ENCODE peak calls at places on chromosomes 3 and 15, in eight cellular contexts. One of them, this sample, is unnamed.

GRCh38 chr3:36443042-36443686 is 62.9 kb downstream of the STAC start:
- DNase-seq in ovary: no peak
- DNase-seq in WTC11: no peak
- DNase-seq in AG09319: no peak
- DNase-seq in WERI-Rb-1: no peak
- DNase-seq in CD8-positive, alpha-beta T cell: no peak
- DNase-seq in psoas muscle: no peak
- DNase-seq in heart right ventricle: no peak
- DNase-seq in this sample: no peak

GRCh38 chr3:146271180-146271579 is 20.3 kb upstream of the PLSCR4 start:
- DNase-seq in psoas muscle: no peak
- DNase-seq in ovary: no peak
- DNase-seq in CD8-positive, alpha-beta T cell: no peak
- DNase-seq in heart right ventricle: no peak
- DNase-seq in WTC11: no peak
- DNase-seq in AG09319: no peak
- DNase-seq in WERI-Rb-1: no peak
- DNase-seq in this sample: no peak

GRCh38 chr3:119338749-119339148 is 44.6 kb downstream of the ARHGAP31 start:
- DNase-seq in AG09319: peak; percentile 11
- DNase-seq in ovary: no peak
- DNase-seq in CD8-positive, alpha-beta T cell: no peak
- DNase-seq in WTC11: no peak
- DNase-seq in heart right ventricle: no peak
- DNase-seq in psoas muscle: no peak
- DNase-seq in WERI-Rb-1: no peak
- DNase-seq in this sample: no peak

GRCh38 chr15:37940886-37941285 is 6.4 kb downstream of the TMCO5A start:
- DNase-seq in CD8-positive, alpha-beta T cell: no peak
- DNase-seq in WTC11: no peak
- DNase-seq in WERI-Rb-1: no peak
- DNase-seq in AG09319: no peak
- DNase-seq in psoas muscle: no peak
- DNase-seq in heart right ventricle: no peak
- DNase-seq in ovary: no peak
- DNase-seq in this sample: no peak

GRCh38 chr3:180979949-180980348 is 9.6 kb downstream of the DNAJC19 start:
- DNase-seq in WERI-Rb-1: no peak
- DNase-seq in CD8-positive, alpha-beta T cell: no peak
- DNase-seq in psoas muscle: no peak
- DNase-seq in AG09319: no peak
- DNase-seq in heart right ventricle: no peak
- DNase-seq in WTC11: no peak
- DNase-seq in ovary: no peak
- DNase-seq in this sample: no peak

GRCh38 chr3:46538803-46539442 is 27.2 kb downstream of the LRRC2 start:
- DNase-seq in AG09319: no peak
- DNase-seq in WTC11: no peak
- DNase-seq in heart right ventricle: peak; percentile 30
- DNase-seq in WERI-Rb-1: no peak
- DNase-seq in ovary: no peak
- DNase-seq in CD8-positive, alpha-beta T cell: peak; percentile 89
- DNase-seq in psoas muscle: peak; percentile 73
- DNase-seq in this sample: no peak

GRCh38 chr3:5463986-5464385 is 276.5 kb downstream of the EDEM1 start:
- DNase-seq in WERI-Rb-1: no peak
- DNase-seq in WTC11: no peak
- DNase-seq in heart right ventricle: no peak
- DNase-seq in psoas muscle: no peak
- DNase-seq in CD8-positive, alpha-beta T cell: no peak
- DNase-seq in AG09319: no peak
- DNase-seq in ovary: no peak
- DNase-seq in this sample: no peak

GRCh38 chr3:146446026-146446425 is 23.3 kb downstream of the PLSCR2 start:
- DNase-seq in ovary: no peak
- DNase-seq in AG09319: no peak
- DNase-seq in CD8-positive, alpha-beta T cell: no peak
- DNase-seq in psoas muscle: no peak
- DNase-seq in WTC11: no peak
- DNase-seq in heart right ventricle: no peak
- DNase-seq in WERI-Rb-1: no peak
- DNase-seq in this sample: no peak

GRCh38 chr3:168834558-168834957 is 738.8 kb upstream of the GOLIM4 start:
- DNase-seq in AG09319: no peak
- DNase-seq in psoas muscle: no peak
- DNase-seq in WERI-Rb-1: no peak
- DNase-seq in CD8-positive, alpha-beta T cell: no peak
- DNase-seq in heart right ventricle: no peak
- DNase-seq in WTC11: no peak
- DNase-seq in ovary: no peak
- DNase-seq in this sample: no peak

GRCh38 chr3:159765860-159766294 is 222.8 kb upstream of the IL12A start:
- DNase-seq in CD8-positive, alpha-beta T cell: no peak
- DNase-seq in AG09319: no peak
- DNase-seq in WTC11: no peak
- DNase-seq in ovary: no peak
- DNase-seq in heart right ventricle: peak; percentile 48
- DNase-seq in psoas muscle: no peak
- DNase-seq in WERI-Rb-1: no peak
- DNase-seq in this sample: no peak

GRCh38 chr3:59609967-59610366 is 560.1 kb upstream of the CFAP20DC start:
- DNase-seq in WTC11: no peak
- DNase-seq in psoas muscle: peak; percentile 71
- DNase-seq in ovary: no peak
- DNase-seq in AG09319: no peak
- DNase-seq in heart right ventricle: peak; percentile 13
- DNase-seq in WERI-Rb-1: peak; percentile 76
- DNase-seq in CD8-positive, alpha-beta T cell: no peak
- DNase-seq in this sample: peak; percentile 59

GRCh38 chr15:29081781-29082180 is 187.8 kb downstream of the NSMCE3 start:
- DNase-seq in WTC11: no peak
- DNase-seq in heart right ventricle: no peak
- DNase-seq in AG09319: no peak
- DNase-seq in WERI-Rb-1: no peak
- DNase-seq in CD8-positive, alpha-beta T cell: no peak
- DNase-seq in ovary: no peak
- DNase-seq in psoas muscle: no peak
- DNase-seq in this sample: no peak

GRCh38 chr3:149479621-149480325 is 5.3 kb downstream of the TM4SF4 start:
- DNase-seq in WTC11: no peak
- DNase-seq in WERI-Rb-1: no peak
- DNase-seq in ovary: no peak
- DNase-seq in heart right ventricle: no peak
- DNase-seq in psoas muscle: no peak
- DNase-seq in CD8-positive, alpha-beta T cell: no peak
- DNase-seq in AG09319: no peak
- DNase-seq in this sample: no peak

GRCh38 chr3:105913616-105914015 is 44.8 kb upstream of the CBLB start:
- DNase-seq in heart right ventricle: no peak
- DNase-seq in ovary: no peak
- DNase-seq in WERI-Rb-1: no peak
- DNase-seq in psoas muscle: no peak
- DNase-seq in AG09319: no peak
- DNase-seq in CD8-positive, alpha-beta T cell: no peak
- DNase-seq in WTC11: no peak
- DNase-seq in this sample: no peak

GRCh38 chr3:47011371-47011770 is 31.9 kb downstream of the NBEAL2 start:
- DNase-seq in WERI-Rb-1: no peak
- DNase-seq in psoas muscle: no peak
- DNase-seq in heart right ventricle: no peak
- DNase-seq in ovary: no peak
- DNase-seq in CD8-positive, alpha-beta T cell: no peak
- DNase-seq in WTC11: no peak
- DNase-seq in AG09319: no peak
- DNase-seq in this sample: no peak

GRCh38 chr3:195859061-195859845 is 47.5 kb upstream of the MUC4 start:
- DNase-seq in WERI-Rb-1: peak; percentile 53
- DNase-seq in AG09319: peak; percentile 27
- DNase-seq in WTC11: peak; percentile 86
- DNase-seq in heart right ventricle: peak; percentile 58
- DNase-seq in CD8-positive, alpha-beta T cell: peak; percentile 85
- DNase-seq in psoas muscle: peak; percentile 83
- DNase-seq in ovary: peak; percentile 82
- DNase-seq in this sample: peak; percentile 86

GRCh38 chr3:133490468-133491351 is 82.8 kb upstream of the CDV3 start:
- DNase-seq in CD8-positive, alpha-beta T cell: peak; percentile 80
- DNase-seq in WERI-Rb-1: no peak
- DNase-seq in AG09319: no peak
- DNase-seq in ovary: no peak
- DNase-seq in psoas muscle: no peak
- DNase-seq in WTC11: no peak
- DNase-seq in heart right ventricle: no peak
- DNase-seq in this sample: no peak

GRCh38 chr3:16338124-16338523 is 73.1 kb downstream of the OXNAD1 start:
- DNase-seq in AG09319: no peak
- DNase-seq in psoas muscle: no peak
- DNase-seq in WERI-Rb-1: no peak
- DNase-seq in CD8-positive, alpha-beta T cell: peak; percentile 77
- DNase-seq in ovary: no peak
- DNase-seq in heart right ventricle: no peak
- DNase-seq in WTC11: no peak
- DNase-seq in this sample: no peak

GRCh38 chr3:186021673-186022362 is 84.0 kb upstream of the TRA2B start:
- DNase-seq in ovary: no peak
- DNase-seq in AG09319: peak; percentile 80
- DNase-seq in psoas muscle: peak; percentile 52
- DNase-seq in WERI-Rb-1: no peak
- DNase-seq in heart right ventricle: no peak
- DNase-seq in WTC11: no peak
- DNase-seq in CD8-positive, alpha-beta T cell: no peak
- DNase-seq in this sample: no peak
- TF ChIP-seq CTCF in ovary: no peak
- TF ChIP-seq CTCF in AG09319: no peak
- TF ChIP-seq CTCF in psoas muscle: no peak
- TF ChIP-seq CTCF in WERI-Rb-1: no peak
- TF ChIP-seq CTCF in heart right ventricle: no peak
- TF ChIP-seq CTCF in WTC11: no peak
- TF ChIP-seq CTCF in CD8-positive, alpha-beta T cell: no peak
- TF ChIP-seq CTCF in this sample: no peak

GRCh38 chr3:50428007-50428633 is 68.8 kb upstream of the TMEM115 start:
- DNase-seq in WTC11: no peak
- DNase-seq in ovary: no peak
- DNase-seq in AG09319: no peak
- DNase-seq in heart right ventricle: no peak
- DNase-seq in CD8-positive, alpha-beta T cell: peak; percentile 54
- DNase-seq in WERI-Rb-1: no peak
- DNase-seq in psoas muscle: no peak
- DNase-seq in this sample: no peak
- TF ChIP-seq CTCF in WTC11: no peak
- TF ChIP-seq CTCF in ovary: no peak
- TF ChIP-seq CTCF in AG09319: no peak
- TF ChIP-seq CTCF in heart right ventricle: no peak
- TF ChIP-seq CTCF in CD8-positive, alpha-beta T cell: no peak
- TF ChIP-seq CTCF in WERI-Rb-1: no peak
- TF ChIP-seq CTCF in psoas muscle: no peak
- TF ChIP-seq CTCF in this sample: no peak

GRCh38 chr15:88335074-88335473 is 78.5 kb upstream of the NTRK3 start:
- DNase-seq in AG09319: no peak
- DNase-seq in ovary: no peak
- DNase-seq in psoas muscle: no peak
- DNase-seq in CD8-positive, alpha-beta T cell: no peak
- DNase-seq in heart right ventricle: no peak
- DNase-seq in WTC11: no peak
- DNase-seq in WERI-Rb-1: no peak
- DNase-seq in this sample: no peak

GRCh38 chr15:88334436-88334835 is 77.9 kb upstream of the NTRK3 start:
- DNase-seq in heart right ventricle: no peak
- DNase-seq in WERI-Rb-1: no peak
- DNase-seq in psoas muscle: no peak
- DNase-seq in AG09319: no peak
- DNase-seq in ovary: no peak
- DNase-seq in CD8-positive, alpha-beta T cell: no peak
- DNase-seq in WTC11: no peak
- DNase-seq in this sample: no peak

GRCh38 chr15:88341653-88342052 is 85.1 kb upstream of the NTRK3 start:
- DNase-seq in heart right ventricle: no peak
- DNase-seq in psoas muscle: no peak
- DNase-seq in ovary: no peak
- DNase-seq in WERI-Rb-1: no peak
- DNase-seq in WTC11: no peak
- DNase-seq in CD8-positive, alpha-beta T cell: no peak
- DNase-seq in AG09319: no peak
- DNase-seq in this sample: no peak

GRCh38 chr15:88342666-88343065 is 86.1 kb upstream of the NTRK3 start:
- DNase-seq in heart right ventricle: no peak
- DNase-seq in ovary: no peak
- DNase-seq in psoas muscle: no peak
- DNase-seq in WTC11: no peak
- DNase-seq in CD8-positive, alpha-beta T cell: no peak
- DNase-seq in AG09319: no peak
- DNase-seq in WERI-Rb-1: no peak
- DNase-seq in this sample: no peak

DNA sequence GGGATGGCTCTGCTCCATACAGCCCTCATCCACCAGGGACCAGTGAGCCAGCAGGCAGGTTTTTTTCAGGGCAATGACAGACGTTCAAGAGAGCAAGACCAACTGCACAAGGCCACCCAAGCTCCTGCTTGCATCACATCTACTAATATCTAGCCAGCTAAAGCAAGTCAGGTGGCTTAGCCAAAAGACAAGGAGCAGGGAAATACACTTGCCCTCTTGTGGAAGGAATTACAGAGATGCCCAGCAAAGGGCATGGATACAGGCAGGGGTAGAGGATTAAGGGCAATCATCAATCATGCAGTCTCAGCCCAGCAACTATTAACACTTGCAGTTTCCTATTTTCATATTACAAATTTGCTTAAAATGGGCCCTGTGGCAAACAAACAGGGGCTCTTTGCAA is 81.5 kb upstream of the NTRK3 start:
- DNase-seq in AG09319: no peak
- DNase-seq in ovary: no peak
- DNase-seq in CD8-positive, alpha-beta T cell: no peak
- DNase-seq in WERI-Rb-1: no peak
- DNase-seq in WTC11: no peak
- DNase-seq in psoas muscle: no peak
- DNase-seq in heart right ventricle: no peak
- DNase-seq in this sample: no peak
- TF ChIP-seq CTCF in AG09319: no peak
- TF ChIP-seq CTCF in ovary: no peak
- TF ChIP-seq CTCF in CD8-positive, alpha-beta T cell: no peak
- TF ChIP-seq CTCF in WERI-Rb-1: peak; percentile 2
- TF ChIP-seq CTCF in WTC11: no peak
- TF ChIP-seq CTCF in psoas muscle: no peak
- TF ChIP-seq CTCF in heart right ventricle: no peak
- TF ChIP-seq CTCF in this sample: no peak

DNA sequence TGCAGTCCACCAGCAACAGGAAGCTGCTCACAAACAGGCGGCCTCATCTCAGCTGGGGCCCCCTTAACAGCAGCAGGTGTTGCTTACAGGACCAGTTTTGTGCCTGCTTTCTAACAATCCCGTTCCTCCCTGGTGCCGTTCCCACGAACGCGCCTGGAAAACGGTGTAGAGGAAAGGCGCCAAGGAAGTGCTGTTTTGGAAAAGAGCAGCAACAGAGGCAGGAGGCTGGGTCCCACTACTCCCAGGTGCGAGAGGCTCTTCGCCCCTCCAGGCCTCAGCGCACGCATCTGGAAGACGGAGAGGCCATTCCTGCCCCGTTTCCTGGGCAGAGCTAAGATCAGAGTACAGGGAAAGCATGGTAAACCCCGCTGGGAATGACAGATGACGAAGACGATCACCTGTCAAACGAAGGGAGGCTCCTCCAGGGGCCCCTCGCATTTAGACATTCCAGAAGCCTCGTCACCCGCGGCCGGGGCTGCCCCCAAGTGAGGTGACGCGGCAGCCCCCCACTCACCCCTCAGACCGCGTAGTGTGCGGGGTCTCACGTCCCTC is 603 bp downstream of the SCAPER start:
- DNase-seq in ovary: peak; percentile 53
- DNase-seq in heart right ventricle: peak; percentile 21
- DNase-seq in CD8-positive, alpha-beta T cell: peak; percentile 51
- DNase-seq in WTC11: peak; percentile 43
- DNase-seq in WERI-Rb-1: peak; percentile 35
- DNase-seq in psoas muscle: peak; percentile 67
- DNase-seq in AG09319: no peak
- DNase-seq in this sample: peak; percentile 42
- TF ChIP-seq CTCF in ovary: no peak
- TF ChIP-seq CTCF in heart right ventricle: no peak
- TF ChIP-seq CTCF in CD8-positive, alpha-beta T cell: no peak
- TF ChIP-seq CTCF in WTC11: no peak
- TF ChIP-seq CTCF in WERI-Rb-1: no peak
- TF ChIP-seq CTCF in psoas muscle: no peak
- TF ChIP-seq CTCF in AG09319: no peak
- TF ChIP-seq CTCF in this sample: no peak

This sample was measured in glutamatergic neuron.